ENCODE peak calls at places on chromosomes 16 and 17, in five cellular contexts. X, R, Q, L and N are unnamed samples.

GRCh38 chr17:8621585-8621984 is 8.9 kb downstream of the MYH10 start:
- DNase-seq in X (no peak), R (no peak), Q (no peak), L (peak; percentile 59), N (peak; percentile 17)

GRCh38 chr16:15509593-15510520 is 75.5 kb downstream of the BMERB1 start:
- DNase-seq in X (no peak), R (no peak), Q (no peak), L (peak; percentile 60), N (no peak)

GRCh38 chr17:80851277-80851925 is 140.2 kb upstream of the CHMP6 start:
- DNase-seq in X (no peak), R (no peak), Q (no peak), L (no peak), N (no peak)

GRCh38 chr17:74165811-74166365 is 37.6 kb upstream of the RPL38 start:
- DNase-seq in X (peak; percentile 13), R (no peak), Q (no peak), L (no peak), N (no peak)

GRCh38 chr17:8004899-8005298 is 2.5 kb downstream of the GUCY2D start:
- DNase-seq in X (peak; percentile 14), R (no peak), Q (no peak), L (peak; percentile 79), N (no peak)

GRCh38 chr16:30358990-30359870 is 4.1 kb upstream of the CD2BP2 start:
- DNase-seq in X (no peak), R (no peak), Q (no peak), L (no peak), N (no peak)

GRCh38 chr17:72191356-72191755 is 70.5 kb downstream of the SOX9 start:
- DNase-seq in X (no peak), R (no peak), Q (no peak), L (no peak), N (no peak)

GRCh38 chr16:76277099-76278030 is at the start of gene CNTNAP4:
- DNase-seq in X (no peak), R (peak; percentile 22), Q (peak; percentile 22), L (no peak), N (no peak)

GRCh38 chr17:53950207-53950857 is 127.6 kb downstream of the KIF2B start:
- DNase-seq in X (no peak), R (no peak), Q (no peak), L (no peak), N (no peak)

GRCh38 chr17:34156741-34157589 is 98.1 kb upstream of the CCL2 start:
- DNase-seq in X (no peak), R (peak; percentile 21), Q (no peak), L (no peak), N (no peak)

GRCh38 chr17:65668211-65668610 is 106.8 kb upstream of the AXIN2 start:
- DNase-seq in X (no peak), R (no peak), Q (no peak), L (no peak), N (no peak)

GRCh38 chr17:63914471-63914870 is 3.4 kb upstream of the CSHL1 start:
- DNase-seq in X (peak; percentile 39), R (no peak), Q (no peak), L (no peak), N (no peak)

GRCh38 chr17:42855048-42855596 is 4.1 kb downstream of the AOC3 start:
- DNase-seq in X (peak; percentile 34), R (no peak), Q (no peak), L (no peak), N (no peak)

GRCh38 chr17:42853968-42854790 is 3.2 kb downstream of the AOC3 start:
- DNase-seq in X (peak; percentile 51), R (no peak), Q (no peak), L (no peak), N (no peak)

GRCh38 chr17:42852351-42852750 is 1.4 kb downstream of the AOC3 start:
- DNase-seq in X (no peak), R (no peak), Q (no peak), L (no peak), N (no peak)

GRCh38 chr17:42853004-42853403 is 2.0 kb downstream of the AOC3 start:
- DNase-seq in X (peak; percentile 26), R (no peak), Q (no peak), L (no peak), N (no peak)

DNA sequence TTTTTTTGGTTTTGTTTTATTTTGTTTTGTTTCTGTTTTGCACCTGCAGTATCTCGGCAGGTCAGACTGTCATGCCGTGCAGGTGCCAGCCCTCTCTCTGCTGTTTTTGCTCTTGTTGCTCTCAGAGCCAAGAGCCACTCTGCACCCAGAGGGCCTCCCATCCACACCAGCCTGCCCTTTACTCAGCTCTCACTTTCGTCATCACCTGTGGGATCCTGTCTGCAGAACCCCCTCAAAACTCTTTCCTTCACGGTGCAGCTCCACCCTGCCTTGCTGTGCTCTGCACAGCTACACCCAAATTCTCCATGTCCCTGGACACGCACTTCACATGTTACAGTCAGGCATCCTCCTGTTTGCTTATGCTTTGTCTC is 2.6 kb downstream of the AOC3 start:
- DNase-seq in X (peak; percentile 45), R (no peak), Q (no peak), L (no peak), N (no peak)
- H3K4me3 ChIP-seq in X (peak overlapping the region; percentile 33), R (peak overlapping the region; percentile 5), Q (no peak overlapping the region), L (no peak overlapping the region), N (no peak overlapping the region)

GRCh38 chr16:85045077-85045476 is 17.5 kb downstream of the KIAA0513 start:
- DNase-seq in X (no peak), R (no peak), Q (no peak), L (no peak), N (no peak)
- TF ChIP-seq POLR2A in X (no peak), R (no peak), Q (no peak), L (no peak), N (no peak)

GRCh38 chr17:50465635-50466034 is 3.0 kb downstream of the CHAD start:
- DNase-seq in X (no peak), R (no peak), Q (no peak), L (no peak), N (no peak)

GRCh38 chr17:50464736-50465135 is 3.9 kb downstream of the CHAD start:
- DNase-seq in X (no peak), R (no peak), Q (no peak), L (no peak), N (no peak)

GRCh38 chr17:50465171-50465570 is 3.5 kb downstream of the CHAD start:
- DNase-seq in X (no peak), R (no peak), Q (no peak), L (no peak), N (no peak)

GRCh38 chr17:50462446-50462845 is 6.2 kb downstream of the CHAD start:
- DNase-seq in X (no peak), R (no peak), Q (no peak), L (no peak), N (no peak)

DNA sequence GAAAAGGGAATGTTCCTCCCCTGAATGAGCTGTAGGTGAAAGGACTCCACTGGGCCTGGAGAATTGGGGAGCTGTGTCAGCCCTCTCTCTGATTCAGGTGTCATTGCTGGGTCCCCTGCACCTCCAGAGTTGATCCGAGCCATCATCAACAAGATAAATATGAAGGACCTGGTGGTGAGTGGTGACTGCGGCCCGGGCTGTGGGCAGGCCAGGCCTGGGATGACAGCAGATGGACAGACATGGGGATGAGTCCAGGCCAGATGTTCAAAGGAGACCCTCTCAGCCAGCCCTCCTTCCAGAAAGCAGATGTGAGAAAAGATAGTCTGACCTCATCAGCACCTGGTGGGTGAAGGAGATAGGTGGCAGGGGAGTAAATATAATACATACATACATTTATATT is 4.6 kb downstream of the CHAD start:
- DNase-seq in X (no peak), R (no peak), Q (no peak), L (no peak), N (no peak)
- H3K4me1 ChIP-seq in X (peaks cover 19% of the 10 kb centered on the region), R (peaks cover 18% of the 10 kb centered on the region), Q (peaks cover 11% of the 10 kb centered on the region), L (peaks cover 2% of the 10 kb centered on the region), N (peaks cover 10% of the 10 kb centered on the region)

GRCh38 chr17:48587276-48588073 is 2.6 kb downstream of the HOXB3 start:
- DNase-seq in X (no peak), R (no peak), Q (no peak), L (peak; percentile 82), N (no peak)
- H3K4me3 ChIP-seq in X (no peak overlapping the region), R (no peak overlapping the region), Q (no peak overlapping the region), L (peak overlapping the region; percentile 91), N (no peak overlapping the region)

GRCh38 chr16:85983606-85984005 is 84.6 kb downstream of the IRF8 start:
- DNase-seq in X (peak; percentile 46), R (no peak), Q (no peak), L (no peak), N (no peak)
- TF ChIP-seq POLR2A in X (no peak), R (no peak), Q (no peak), L (no peak), N (no peak)

GRCh38 chr17:41664172-41664457 is 24.6 kb upstream of the EIF1 start:
- DNase-seq in X (no peak), R (no peak), Q (no peak), L (no peak), N (no peak)
- H3K4me1 ChIP-seq in X (peaks cover 76% of the 10 kb centered on the region), R (peaks cover 7% of the 10 kb centered on the region), Q (peaks cover 6% of the 10 kb centered on the region), L (peaks cover 11% of the 10 kb centered on the region), N (peaks cover 13% of the 10 kb centered on the region)

GRCh38 chr17:27245230-27245696 is 48.7 kb upstream of the WSB1 start:
- DNase-seq in X (peak; percentile 90), R (peak; percentile 82), Q (peak; percentile 67), L (peak; percentile 89), N (peak; percentile 83)
- H3K4me3 ChIP-seq in X (peak overlapping the region; percentile 19), R (no peak overlapping the region), Q (no peak overlapping the region), L (peak overlapping the region; percentile 18), N (no peak overlapping the region)